ENCODE peak calls at places on chromosomes 16 and 17, in nine cellular contexts. Y, G, H, B, J, L, A, S and E are unnamed samples.

GRCh38 chr16:6549415-6549814 is 783.2 kb upstream of the RBFOX1 start:
- DNase-seq in Y (no peak), G (no peak), H (no peak), B (no peak), J (no peak), L (no peak), A (no peak), S (no peak), E (no peak)

GRCh38 chr17:79970576-79971068 is 65.0 kb downstream of the TBC1D16 start:
- DNase-seq in Y (peak), G (peak), H (peak), B (peak), J (no peak), L (peak), A (peak), S (peak), E (peak)

GRCh38 chr17:14580494-14580893 is 279.6 kb downstream of the HS3ST3B1 start:
- DNase-seq in Y (peak), G (no peak), H (no peak), B (no peak), J (no peak), L (no peak), A (no peak), S (no peak), E (peak)

GRCh38 chr16:67206838-67207115 is 7.8 kb downstream of the ELMO3 start:
- DNase-seq in Y (peak), G (no peak), H (no peak), B (no peak), J (no peak), L (no peak), A (no peak), S (no peak), E (peak)

GRCh38 chr16:751152-752007 is 9.2 kb upstream of the MSLN start:
- DNase-seq in Y (no peak), G (no peak), H (no peak), B (no peak), J (no peak), L (no peak), A (no peak), S (no peak), E (no peak)

GRCh38 chr16:56874800-56875199 is 9.8 kb downstream of the SLC12A3 start:
- DNase-seq in Y (no peak), G (peak), H (no peak), B (no peak), J (no peak), L (no peak), A (no peak), S (no peak), E (no peak)

GRCh38 chr16:53745126-53745525 is 41.2 kb downstream of the FTO start:
- DNase-seq in Y (peak), G (peak), H (no peak), B (no peak), J (no peak), L (no peak), A (no peak), S (no peak), E (peak)

GRCh38 chr17:49964539-49965521 is 4.2 kb upstream of the DLX4 start:
- DNase-seq in Y (no peak), G (no peak), H (no peak), B (peak), J (no peak), L (no peak), A (no peak), S (no peak), E (no peak)

GRCh38 chr16:1614226-1615102 is 2.3 kb downstream of the CRAMP1 start:
- DNase-seq in Y (peak), G (peak), H (no peak), B (peak), J (no peak), L (peak), A (peak), S (no peak), E (peak)

GRCh38 chr17:4512156-4513112 is 13.8 kb downstream of the SPNS2 start:
- DNase-seq in Y (no peak), G (no peak), H (no peak), B (no peak), J (no peak), L (no peak), A (no peak), S (no peak), E (no peak)

GRCh38 chr17:5826384-5826783 is 242.1 kb upstream of the NLRP1 start:
- DNase-seq in Y (peak), G (no peak), H (no peak), B (no peak), J (no peak), L (no peak), A (peak), S (no peak), E (peak)

GRCh38 chr17:75842963-75843576 is 1.1 kb downstream of the UNC13D start:
- DNase-seq in Y (no peak), G (no peak), H (no peak), B (no peak), J (no peak), L (no peak), A (no peak), S (no peak), E (no peak)

GRCh38 chr17:37826497-37827115 is 81.7 kb upstream of the HNF1B start:
- DNase-seq in Y (no peak), G (no peak), H (no peak), B (no peak), J (no peak), L (no peak), A (no peak), S (no peak), E (no peak)

GRCh38 chr16:28149016-28149888 is 62.5 kb downstream of the XPO6 start:
- DNase-seq in Y (no peak), G (no peak), H (no peak), B (no peak), J (no peak), L (no peak), A (no peak), S (no peak), E (no peak)

GRCh38 chr16:82137819-82138177 is 32.2 kb downstream of the MPHOSPH6 start:
- DNase-seq in Y (no peak), G (peak), H (no peak), B (no peak), J (no peak), L (no peak), A (no peak), S (no peak), E (no peak)

GRCh38 chr17:65434251-65434650 is 127.2 kb downstream of the AXIN2 start:
- DNase-seq in Y (no peak), G (no peak), H (no peak), B (no peak), J (no peak), L (no peak), A (no peak), S (no peak), E (no peak)

GRCh38 chr16:720507-720989 is 398 bp upstream of the ANTKMT start:
- DNase-seq in Y (no peak), G (peak), H (peak), B (peak), J (peak), L (peak), A (peak), S (no peak), E (peak)

GRCh38 chr16:10607157-10607556 is 26.8 kb upstream of the EMP2 start:
- DNase-seq in Y (no peak), G (no peak), H (no peak), B (no peak), J (no peak), L (no peak), A (no peak), S (no peak), E (no peak)